ENCODE peak calls at places on chromosomes 13 and 19, in four cellular contexts. Z is PC-3; B is fibroblast of gingiva; W is activated CD4-positive, CD25-positive, alpha-beta regulatory T cell. I is an unnamed sample.

GRCh38 chr19:42508892-42509444 is 19.3 kb downstream of the CEACAM1 start:
- DNase-seq in Z (no peak), B (no peak), W (no peak), I (no peak)

GRCh38 chr19:49515767-49516166 is 3.3 kb downstream of the FCGRT start:
- DNase-seq in Z (no peak), B (peak; percentile 69), W (no peak), I (no peak)

GRCh38 chr13:113860051-113860471 is 3.8 kb downstream of the GAS6 start:
- DNase-seq in Z (no peak), B (no peak), W (no peak), I (no peak)

GRCh38 chr13:80276371-80277289 is 64.3 kb downstream of the SPRY2 start:
- DNase-seq in Z (peak; percentile 9), B (peak; percentile 55), W (no peak), I (peak; percentile 43)

GRCh38 chr13:48993150-48993549 is 17.4 kb downstream of the FNDC3A start:
- DNase-seq in Z (no peak), B (no peak), W (no peak), I (no peak)

GRCh38 chr13:110431425-110431824 is 124.3 kb downstream of the COL4A2 start:
- DNase-seq in Z (no peak), B (no peak), W (no peak), I (no peak)

GRCh38 chr19:7975037-7975436 is 30.4 kb downstream of the ELAVL1 start:
- DNase-seq in Z (no peak), B (no peak), W (no peak), I (no peak)

GRCh38 chr13:30561506-30561905 is 56.2 kb upstream of the USPL1 start:
- DNase-seq in Z (no peak), B (no peak), W (no peak), I (no peak)

GRCh38 chr13:103883152-103883551 is 816.9 kb upstream of the SLC10A2 start:
- DNase-seq in Z (peak; percentile 97), B (peak; percentile 74), W (no peak), I (peak; percentile 96)

GRCh38 chr19:6061420-6062130 is 48.7 kb downstream of the RFX2 start:
- DNase-seq in Z (no peak), B (no peak), W (no peak), I (no peak)

GRCh38 chr13:114318624-114319023 is 4.3 kb downstream of the CHAMP1 start:
- DNase-seq in Z (no peak), B (no peak), W (no peak), I (peak; percentile 16)

GRCh38 chr19:30870861-30871260 is 478.4 kb downstream of the TSHZ3 start:
- DNase-seq in Z (no peak), B (no peak), W (no peak), I (no peak)

GRCh38 chr19:54403054-54403453 is 12.2 kb upstream of the TTYH1 start:
- DNase-seq in Z (no peak), B (no peak), W (no peak), I (no peak)

GRCh38 chr13:112071011-112071901 is 4.3 kb downstream of the SOX1 start:
- DNase-seq in Z (no peak), B (no peak), W (no peak), I (no peak)

GRCh38 chr13:50358221-50358620 is 343.0 kb downstream of the KCNRG start:
- DNase-seq in Z (peak; percentile 3), B (no peak), W (no peak), I (peak; percentile 10)

I was measured in adipocyte.